ENCODE peak calls at places on chromosomes 11 and 22, in five cellular contexts. One of them, this sample, is unnamed.

GRCh38 chr11:2928605-2929510 is at the start of gene PHLDA2:
- DNase-seq in brain microvascular endothelial cell: peak; percentile 59
- DNase-seq in mucosa of descending colon: peak; percentile 81
- DNase-seq in fibroblast of villous mesenchyme: peak; percentile 72
- DNase-seq in body of pancreas: peak; percentile 75
- DNase-seq in this sample: peak; percentile 89

GRCh38 chr11:134589155-134589554 is 177.1 kb upstream of the B3GAT1 start:
- DNase-seq in brain microvascular endothelial cell: no peak
- DNase-seq in mucosa of descending colon: no peak
- DNase-seq in fibroblast of villous mesenchyme: no peak
- DNase-seq in body of pancreas: no peak
- DNase-seq in this sample: no peak

GRCh38 chr11:117924631-117925170 is 4.5 kb downstream of the TMPRSS13 start:
- DNase-seq in brain microvascular endothelial cell: no peak
- DNase-seq in mucosa of descending colon: no peak
- DNase-seq in body of pancreas: no peak
- DNase-seq in fibroblast of villous mesenchyme: no peak
- DNase-seq in this sample: no peak

GRCh38 chr11:11582261-11582701 is 39.5 kb downstream of the GALNT18 start:
- DNase-seq in mucosa of descending colon: no peak
- DNase-seq in fibroblast of villous mesenchyme: no peak
- DNase-seq in body of pancreas: no peak
- DNase-seq in brain microvascular endothelial cell: no peak
- DNase-seq in this sample: no peak

GRCh38 chr11:70076461-70076931 is 1.6 kb upstream of the ANO1 start:
- DNase-seq in brain microvascular endothelial cell: no peak
- DNase-seq in fibroblast of villous mesenchyme: peak; percentile 14
- DNase-seq in mucosa of descending colon: no peak
- DNase-seq in body of pancreas: no peak
- DNase-seq in this sample: no peak

GRCh38 chr11:122162095-122162494 is 46.1 kb upstream of the BLID start:
- DNase-seq in fibroblast of villous mesenchyme: peak; percentile 89
- DNase-seq in brain microvascular endothelial cell: no peak
- DNase-seq in mucosa of descending colon: no peak
- DNase-seq in body of pancreas: no peak
- DNase-seq in this sample: peak; percentile 66

GRCh38 chr11:6240139-6240538 is 1.2 kb downstream of the CNGA4 start:
- DNase-seq in mucosa of descending colon: no peak
- DNase-seq in fibroblast of villous mesenchyme: no peak
- DNase-seq in brain microvascular endothelial cell: no peak
- DNase-seq in body of pancreas: no peak
- DNase-seq in this sample: no peak

GRCh38 chr11:3163241-3163981 is 1.7 kb downstream of the OSBPL5 start:
- DNase-seq in fibroblast of villous mesenchyme: no peak
- DNase-seq in brain microvascular endothelial cell: no peak
- DNase-seq in body of pancreas: peak; percentile 11
- DNase-seq in mucosa of descending colon: no peak
- DNase-seq in this sample: peak; percentile 36

GRCh38 chr22:46538816-46539163 is 1.4 kb upstream of the CELSR1 start:
- DNase-seq in brain microvascular endothelial cell: peak; percentile 38
- DNase-seq in mucosa of descending colon: no peak
- DNase-seq in body of pancreas: no peak
- DNase-seq in fibroblast of villous mesenchyme: no peak
- DNase-seq in this sample: peak; percentile 47

GRCh38 chr11:113533425-113533698 is 58.2 kb upstream of the DRD2 start:
- DNase-seq in mucosa of descending colon: no peak
- DNase-seq in brain microvascular endothelial cell: no peak
- DNase-seq in fibroblast of villous mesenchyme: no peak
- DNase-seq in body of pancreas: no peak
- DNase-seq in this sample: no peak

GRCh38 chr11:66619080-66619554 is 2.7 kb downstream of the RBM14 start:
- DNase-seq in brain microvascular endothelial cell: peak; percentile 60
- DNase-seq in fibroblast of villous mesenchyme: peak; percentile 93
- DNase-seq in mucosa of descending colon: no peak
- DNase-seq in body of pancreas: no peak
- DNase-seq in this sample: no peak

GRCh38 chr11:78450866-78451265 is 33.2 kb upstream of the GAB2 start:
- DNase-seq in brain microvascular endothelial cell: no peak
- DNase-seq in body of pancreas: no peak
- DNase-seq in fibroblast of villous mesenchyme: no peak
- DNase-seq in mucosa of descending colon: no peak
- DNase-seq in this sample: no peak

GRCh38 chr22:23287136-23288095 is 107.1 kb downstream of the BCR start:
- DNase-seq in mucosa of descending colon: no peak
- DNase-seq in brain microvascular endothelial cell: no peak
- DNase-seq in fibroblast of villous mesenchyme: no peak
- DNase-seq in body of pancreas: no peak
- DNase-seq in this sample: no peak

GRCh38 chr22:19827341-19828034 is 27.2 kb downstream of the GNB1L start:
- DNase-seq in brain microvascular endothelial cell: no peak
- DNase-seq in body of pancreas: no peak
- DNase-seq in fibroblast of villous mesenchyme: no peak
- DNase-seq in mucosa of descending colon: no peak
- DNase-seq in this sample: no peak

GRCh38 chr22:49564666-49565515 is 262.8 kb downstream of the BRD1 start:
- DNase-seq in brain microvascular endothelial cell: no peak
- DNase-seq in mucosa of descending colon: no peak
- DNase-seq in body of pancreas: no peak
- DNase-seq in fibroblast of villous mesenchyme: no peak
- DNase-seq in this sample: no peak

GRCh38 chr22:35470903-35471321 is 69.7 kb upstream of the RASD2 start:
- DNase-seq in mucosa of descending colon: no peak
- DNase-seq in body of pancreas: no peak
- DNase-seq in fibroblast of villous mesenchyme: no peak
- DNase-seq in brain microvascular endothelial cell: peak; percentile 47
- DNase-seq in this sample: no peak
- TF ChIP-seq CTCF in mucosa of descending colon: no peak
- TF ChIP-seq CTCF in body of pancreas: no peak
- TF ChIP-seq CTCF in fibroblast of villous mesenchyme: no peak
- TF ChIP-seq CTCF in brain microvascular endothelial cell: peak; percentile 50
- TF ChIP-seq CTCF in this sample: no peak

GRCh38 chr11:102312656-102313055 is 4.6 kb upstream of the BIRC3 start:
- DNase-seq in fibroblast of villous mesenchyme: peak; percentile 79
- DNase-seq in mucosa of descending colon: no peak
- DNase-seq in brain microvascular endothelial cell: no peak
- DNase-seq in body of pancreas: no peak
- DNase-seq in this sample: no peak
- H3K4me3 ChIP-seq in fibroblast of villous mesenchyme: peak overlapping the region; percentile 47
- H3K4me3 ChIP-seq in mucosa of descending colon: no peak overlapping the region
- H3K4me3 ChIP-seq in brain microvascular endothelial cell: peak overlapping the region; percentile 18
- H3K4me3 ChIP-seq in body of pancreas: no peak overlapping the region
- H3K4me3 ChIP-seq in this sample: peak overlapping the region; percentile 16

GRCh38 chr11:58067685-58068084 is 36.9 kb downstream of the OR6Q1 start:
- DNase-seq in brain microvascular endothelial cell: no peak
- DNase-seq in body of pancreas: no peak
- DNase-seq in mucosa of descending colon: no peak
- DNase-seq in fibroblast of villous mesenchyme: no peak
- DNase-seq in this sample: no peak

GRCh38 chr11:58070585-58070984 is 39.8 kb downstream of the OR6Q1 start:
- DNase-seq in brain microvascular endothelial cell: no peak
- DNase-seq in body of pancreas: no peak
- DNase-seq in mucosa of descending colon: no peak
- DNase-seq in fibroblast of villous mesenchyme: no peak
- DNase-seq in this sample: no peak

DNA sequence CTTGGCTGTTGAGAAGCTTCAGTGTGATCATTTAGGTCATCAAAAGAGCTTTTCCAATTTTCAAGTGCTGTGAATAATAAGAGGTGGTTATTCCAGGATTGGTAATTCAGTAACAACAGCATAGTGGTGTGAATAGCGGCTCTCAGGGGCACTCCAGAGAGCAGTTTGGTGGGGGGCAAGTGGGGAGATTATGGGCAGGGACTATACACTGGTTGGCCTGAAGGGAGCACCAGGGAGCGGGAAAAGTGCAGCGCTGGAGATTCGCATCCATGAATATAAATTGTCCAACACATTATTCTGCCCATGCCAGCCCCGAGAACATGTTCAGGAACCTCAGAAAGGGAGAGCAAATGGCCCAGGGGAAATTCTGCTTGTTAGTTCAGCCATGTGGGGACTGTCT is 37.9 kb downstream of the OR6Q1 start:
- DNase-seq in fibroblast of villous mesenchyme: no peak
- DNase-seq in body of pancreas: no peak
- DNase-seq in brain microvascular endothelial cell: no peak
- DNase-seq in mucosa of descending colon: no peak
- DNase-seq in this sample: no peak
- TF ChIP-seq CTCF in fibroblast of villous mesenchyme: no peak
- TF ChIP-seq CTCF in body of pancreas: no peak
- TF ChIP-seq CTCF in brain microvascular endothelial cell: peak; percentile 24
- TF ChIP-seq CTCF in mucosa of descending colon: no peak
- TF ChIP-seq CTCF in this sample: no peak

GRCh38 chr11:34633990-34634725 is 13.3 kb downstream of the EHF start:
- DNase-seq in body of pancreas: peak; percentile 43
- DNase-seq in fibroblast of villous mesenchyme: no peak
- DNase-seq in mucosa of descending colon: no peak
- DNase-seq in brain microvascular endothelial cell: no peak
- DNase-seq in this sample: no peak
- H3K4me3 ChIP-seq in body of pancreas: no peak overlapping the region
- H3K4me3 ChIP-seq in fibroblast of villous mesenchyme: no peak overlapping the region
- H3K4me3 ChIP-seq in mucosa of descending colon: no peak overlapping the region
- H3K4me3 ChIP-seq in brain microvascular endothelial cell: no peak overlapping the region
- H3K4me3 ChIP-seq in this sample: no peak overlapping the region

DNA sequence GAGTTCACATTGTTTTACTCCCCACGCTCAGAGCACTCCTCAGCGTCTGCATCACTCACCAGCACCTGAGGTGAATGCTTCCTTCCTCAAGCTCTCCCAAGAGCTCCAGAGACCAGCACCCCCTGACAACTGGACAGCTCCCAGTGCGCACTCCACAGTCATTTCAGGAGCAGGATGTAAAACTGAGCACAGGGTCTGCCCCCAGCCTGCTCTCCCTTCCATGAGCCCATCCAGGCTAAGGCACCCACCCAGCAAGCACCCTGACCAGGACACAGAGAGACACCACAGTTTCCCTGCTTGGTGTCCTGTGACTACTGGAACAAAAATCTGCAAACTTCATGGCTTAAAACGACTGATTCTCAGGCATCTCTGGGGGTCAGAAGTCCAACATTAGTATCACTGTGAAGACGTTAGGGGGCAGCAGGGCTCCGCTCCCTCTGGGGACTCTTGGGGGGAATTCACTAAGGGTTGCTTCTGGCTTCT is 3.3 kb downstream of the SCGB1D2 start:
- DNase-seq in mucosa of descending colon: no peak
- DNase-seq in fibroblast of villous mesenchyme: peak; percentile 41
- DNase-seq in brain microvascular endothelial cell: peak; percentile 27
- DNase-seq in body of pancreas: peak; percentile 16
- DNase-seq in this sample: peak; percentile 48
- TF ChIP-seq CTCF in mucosa of descending colon: no peak
- TF ChIP-seq CTCF in fibroblast of villous mesenchyme: peak; percentile 31
- TF ChIP-seq CTCF in brain microvascular endothelial cell: peak; percentile 46
- TF ChIP-seq CTCF in body of pancreas: no peak
- TF ChIP-seq CTCF in this sample: no peak